ENCODE peak calls at places on chromosome 1, in six cellular contexts. Q is mesothelial cell of epicardium; R is HAP-1; Z is NCI-H774; V is effector CD8-positive, alpha-beta T cell; D is D341Med. H is an unnamed sample.

GRCh38 chr1:234397732-234398131 is 24.5 kb downstream of the COA6 start:
- DNase-seq in Q (no peak), R (no peak), Z (no peak), V (no peak), D (no peak), H (no peak)

GRCh38 chr1:239816090-239816812 is 275.4 kb upstream of the FMN2 start:
- DNase-seq in Q (no peak), R (no peak), Z (no peak), V (no peak), D (peak), H (no peak)

GRCh38 chr1:172745014-172745413 is 86.1 kb downstream of the FASLG start:
- DNase-seq in Q (no peak), R (peak), Z (no peak), V (no peak), D (peak), H (peak)

GRCh38 chr1:172390620-172391491 is 29.6 kb upstream of the C1orf105 start:
- DNase-seq in Q (no peak), R (no peak), Z (no peak), V (no peak), D (no peak), H (no peak)

GRCh38 chr1:212981025-212981495 is 30.7 kb downstream of the VASH2 start:
- DNase-seq in Q (no peak), R (no peak), Z (peak), V (no peak), D (no peak), H (no peak)

GRCh38 chr1:164712131-164713031 is 153.4 kb downstream of the PBX1 start:
- DNase-seq in Q (no peak), R (no peak), Z (no peak), V (no peak), D (peak), H (no peak)

GRCh38 chr1:34002810-34003209 is 138.9 kb downstream of the HMGB4 start:
- DNase-seq in Q (no peak), R (no peak), Z (peak), V (no peak), D (no peak), H (no peak)

GRCh38 chr1:117672756-117673155 is 66.9 kb downstream of the TENT5C start:
- DNase-seq in Q (no peak), R (no peak), Z (no peak), V (no peak), D (no peak), H (no peak)

GRCh38 chr1:1239624-1240347 is 6.7 kb downstream of the C1QTNF12 start:
- DNase-seq in Q (no peak), R (no peak), Z (no peak), V (no peak), D (no peak), H (no peak)

GRCh38 chr1:7250176-7250575 is 464.9 kb downstream of the CAMTA1 start:
- DNase-seq in Q (peak), R (no peak), Z (no peak), V (no peak), D (no peak), H (no peak)

GRCh38 chr1:168637350-168637991 is 61.1 kb downstream of the XCL1 start:
- DNase-seq in Q (no peak), R (peak), Z (peak), V (no peak), D (peak), H (peak)

GRCh38 chr1:163170331-163170730 is 32.4 kb downstream of the RGS5 start:
- DNase-seq in Q (no peak), R (no peak), Z (no peak), V (no peak), D (no peak), H (no peak)

GRCh38 chr1:1390675-1391074 is 8.5 kb downstream of the CCNL2 start:
- DNase-seq in Q (no peak), R (no peak), Z (no peak), V (no peak), D (no peak), H (no peak)

GRCh38 chr1:78831731-78832360 is 174.7 kb downstream of the ADGRL4 start:
- DNase-seq in Q (no peak), R (no peak), Z (no peak), V (no peak), D (no peak), H (no peak)

GRCh38 chr1:10814954-10815862 is 18.8 kb upstream of the CASZ1 start:
- DNase-seq in Q (no peak), R (peak), Z (no peak), V (no peak), D (no peak), H (no peak)

GRCh38 chr1:152047954-152048640 is 11.3 kb upstream of the S100A11 start:
- DNase-seq in Q (peak), R (peak), Z (peak), V (peak), D (peak), H (peak)

GRCh38 chr1:212288614-212289013 is 3.4 kb downstream of the PPP2R5A start:
- DNase-seq in Q (no peak), R (no peak), Z (no peak), V (no peak), D (no peak), H (no peak)

GRCh38 chr1:911875-912739 is 11.6 kb upstream of the SAMD11 start:
- DNase-seq in Q (no peak), R (no peak), Z (no peak), V (no peak), D (no peak), H (no peak)

GRCh38 chr1:17462677-17463076 is 23.2 kb upstream of the RCC2 start:
- DNase-seq in Q (no peak), R (no peak), Z (no peak), V (no peak), D (no peak), H (no peak)

GRCh38 chr1:25718738-25719137 is 81.3 kb upstream of the SELENON start:
- DNase-seq in Q (no peak), R (no peak), Z (no peak), V (no peak), D (no peak), H (no peak)

GRCh38 chr1:226603030-226603960 is 54.7 kb downstream of the STUM start:
- DNase-seq in Q (no peak), R (no peak), Z (peak), V (no peak), D (no peak), H (no peak)

GRCh38 chr1:227886993-227887696 is 60.6 kb downstream of the WNT9A start:
- DNase-seq in Q (peak), R (no peak), Z (no peak), V (peak), D (peak), H (no peak)

GRCh38 chr1:51664412-51665240 is 47.7 kb downstream of the OSBPL9 start:
- DNase-seq in Q (no peak), R (no peak), Z (no peak), V (no peak), D (no peak), H (no peak)

GRCh38 chr1:88061106-88061829 is 622.8 kb upstream of the PKN2 start:
- DNase-seq in Q (peak), R (peak), Z (no peak), V (no peak), D (peak), H (peak)

GRCh38 chr1:76278711-76279386 is 204.3 kb downstream of the ST6GALNAC3 start:
- DNase-seq in Q (no peak), R (no peak), Z (no peak), V (no peak), D (no peak), H (peak)

GRCh38 chr1:213984387-213985180 is 3.2 kb upstream of the PROX1 start:
- DNase-seq in Q (no peak), R (no peak), Z (peak), V (no peak), D (no peak), H (peak)